ENCODE peak calls at places on chromosomes 12 and 14, in six cellular contexts. E is coronary artery, J is colonic mucosa, V is spleen, A is psoas muscle, N is cardiac fibroblast. D is an unnamed sample.

GRCh38 chr14:70754989-70755388 is 54.3 kb downstream of the MAP3K9 start:
- DNase-seq in E (no peak), J (no peak), V (no peak), A (no peak), N (peak; percentile 3), D (peak; percentile 59)

GRCh38 chr12:26285401-26285800 is 90.0 kb downstream of the SSPN start:
- DNase-seq in E (no peak), J (no peak), V (no peak), A (no peak), N (no peak), D (no peak)

GRCh38 chr12:130880411-130880885 is 8.6 kb downstream of the RAN start:
- DNase-seq in E (no peak), J (no peak), V (no peak), A (no peak), N (no peak), D (no peak)

GRCh38 chr12:112577473-112578334 is 159.0 kb downstream of the PTPN11 start:
- DNase-seq in E (no peak), J (no peak), V (no peak), A (no peak), N (no peak), D (peak; percentile 12)

GRCh38 chr14:64755661-64756265 is 51.5 kb downstream of the PLEKHG3 start:
- DNase-seq in E (no peak), J (peak; percentile 78), V (no peak), A (no peak), N (peak; percentile 58), D (peak; percentile 77)

GRCh38 chr14:99971929-99972747 is 93.1 kb upstream of the EVL start:
- DNase-seq in E (no peak), J (no peak), V (peak; percentile 80), A (no peak), N (peak; percentile 23), D (no peak)

GRCh38 chr12:106386836-106387555 is 29.4 kb downstream of the POLR3B start:
- DNase-seq in E (no peak), J (no peak), V (no peak), A (no peak), N (peak; percentile 40), D (no peak)

GRCh38 chr12:55797550-55797949 is 20.0 kb downstream of the SARNP start:
- DNase-seq in E (no peak), J (no peak), V (no peak), A (no peak), N (no peak), D (no peak)

GRCh38 chr14:38078393-38078792 is 129.3 kb upstream of the SSTR1 start:
- DNase-seq in E (no peak), J (no peak), V (peak; percentile 71), A (no peak), N (no peak), D (no peak)

GRCh38 chr14:76701981-76702380 is 59.3 kb upstream of the VASH1 start:
- DNase-seq in E (peak; percentile 97), J (no peak), V (no peak), A (peak; percentile 79), N (no peak), D (peak; percentile 82)

DNA sequence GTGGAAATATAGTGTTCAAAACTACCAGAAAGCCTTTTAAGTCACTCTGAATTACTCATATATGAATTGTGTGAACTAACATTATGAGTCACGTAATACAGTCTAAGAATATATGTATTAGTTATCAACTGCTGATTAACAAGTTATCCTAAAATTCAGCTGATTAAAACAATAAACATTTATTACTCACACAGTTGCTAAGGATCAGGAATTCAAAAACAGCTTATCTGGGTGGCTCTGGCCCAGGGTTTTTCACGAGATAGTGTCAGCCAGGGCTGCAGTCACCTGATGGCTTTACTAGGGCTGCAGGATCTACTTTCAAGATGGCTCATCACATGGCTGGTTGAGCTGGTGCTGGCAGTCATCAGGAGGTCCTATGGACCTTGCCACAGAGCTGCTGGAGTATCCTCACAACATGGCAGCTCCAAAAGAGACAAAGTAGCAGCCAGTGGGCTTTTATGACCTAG is 36.5 kb downstream of the CORO1C start:
- DNase-seq in E (no peak), J (no peak), V (no peak), A (no peak), N (peak; percentile 58), D (no peak)
- H3K4me3 ChIP-seq in E (no peak overlapping the region), J (no peak overlapping the region), V (no peak overlapping the region), A (no peak overlapping the region), N (no peak overlapping the region), D (no peak overlapping the region)

GRCh38 chr14:36676236-36676635 is 14.6 kb downstream of the PAX9 start:
- DNase-seq in E (no peak), J (no peak), V (no peak), A (no peak), N (no peak), D (no peak)
- TF ChIP-seq CTCF in E (no peak), J (no peak), V (no peak), A (no peak), N (no peak), D (no peak)

GRCh38 chr12:6199531-6200265 is 502 bp upstream of the CD9 start:
- DNase-seq in E (peak; percentile 86), J (peak; percentile 73), V (no peak), A (peak; percentile 66), N (no peak), D (peak; percentile 92)

GRCh38 chr12:6200266-6201198 is at the start of gene CD9:
- DNase-seq in E (peak; percentile 86), J (peak; percentile 82), V (no peak), A (peak; percentile 79), N (no peak), D (no peak)

GRCh38 chr12:6201775-6202292 is 1.6 kb downstream of the CD9 start:
- DNase-seq in E (no peak), J (peak; percentile 51), V (no peak), A (no peak), N (no peak), D (no peak)

GRCh38 chr12:6202331-6202730 is 2.1 kb downstream of the CD9 start:
- DNase-seq in E (no peak), J (peak; percentile 50), V (no peak), A (no peak), N (no peak), D (no peak)

DNA sequence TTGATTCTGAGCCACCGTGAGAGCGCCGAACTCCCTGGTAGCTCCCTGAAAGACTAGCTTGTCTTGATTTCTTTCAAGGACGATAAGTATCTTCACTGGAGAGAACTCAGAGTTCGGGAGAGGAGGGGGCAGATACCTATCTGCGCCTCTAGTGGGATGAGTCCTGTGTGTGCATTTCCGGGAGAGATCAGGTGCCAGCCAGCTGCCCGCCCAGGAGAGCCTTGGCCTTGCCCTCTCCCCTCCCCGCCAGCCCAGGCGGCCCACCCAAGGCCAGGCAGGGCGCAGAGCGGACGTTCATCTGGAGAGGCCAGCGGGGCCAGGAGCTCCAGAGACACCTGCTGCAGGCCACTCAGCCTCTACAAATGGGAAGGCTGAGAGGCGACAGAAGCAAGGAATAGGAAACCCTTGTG is 1.0 kb downstream of the CD9 start:
- DNase-seq in E (no peak), J (peak; percentile 85), V (no peak), A (peak; percentile 62), N (no peak), D (no peak)
- H3K4me3 ChIP-seq in E (peak overlapping the region; percentile 98), J (peak overlapping the region; percentile 69), V (peak overlapping the region; percentile 57), A (peak overlapping the region; percentile 79), N (peak overlapping the region; percentile 67), D (peak overlapping the region; percentile 76)

DNA sequence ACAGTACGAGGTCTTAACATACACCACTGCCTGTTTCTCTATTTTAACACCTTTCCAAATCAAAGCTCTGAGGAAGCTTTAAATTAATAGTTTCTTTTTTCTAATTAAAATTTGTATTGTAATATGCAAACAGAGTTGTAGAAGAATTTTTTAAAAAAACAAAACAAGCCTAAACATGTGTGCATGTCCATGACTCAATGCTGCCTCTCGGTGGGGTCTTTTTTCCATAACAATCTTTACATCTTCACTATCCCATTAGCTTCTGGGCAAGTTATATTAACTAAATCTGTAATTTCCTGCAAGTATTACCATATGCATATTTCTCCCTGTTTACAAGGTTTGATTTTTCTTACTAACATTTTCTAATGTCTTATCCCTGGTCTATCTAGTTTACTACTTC is 143.9 kb upstream of the NAV3 start:
- DNase-seq in E (no peak), J (no peak), V (no peak), A (no peak), N (peak; percentile 15), D (no peak)
- TF ChIP-seq CTCF in E (no peak), J (no peak), V (no peak), A (no peak), N (no peak), D (no peak)

DNA sequence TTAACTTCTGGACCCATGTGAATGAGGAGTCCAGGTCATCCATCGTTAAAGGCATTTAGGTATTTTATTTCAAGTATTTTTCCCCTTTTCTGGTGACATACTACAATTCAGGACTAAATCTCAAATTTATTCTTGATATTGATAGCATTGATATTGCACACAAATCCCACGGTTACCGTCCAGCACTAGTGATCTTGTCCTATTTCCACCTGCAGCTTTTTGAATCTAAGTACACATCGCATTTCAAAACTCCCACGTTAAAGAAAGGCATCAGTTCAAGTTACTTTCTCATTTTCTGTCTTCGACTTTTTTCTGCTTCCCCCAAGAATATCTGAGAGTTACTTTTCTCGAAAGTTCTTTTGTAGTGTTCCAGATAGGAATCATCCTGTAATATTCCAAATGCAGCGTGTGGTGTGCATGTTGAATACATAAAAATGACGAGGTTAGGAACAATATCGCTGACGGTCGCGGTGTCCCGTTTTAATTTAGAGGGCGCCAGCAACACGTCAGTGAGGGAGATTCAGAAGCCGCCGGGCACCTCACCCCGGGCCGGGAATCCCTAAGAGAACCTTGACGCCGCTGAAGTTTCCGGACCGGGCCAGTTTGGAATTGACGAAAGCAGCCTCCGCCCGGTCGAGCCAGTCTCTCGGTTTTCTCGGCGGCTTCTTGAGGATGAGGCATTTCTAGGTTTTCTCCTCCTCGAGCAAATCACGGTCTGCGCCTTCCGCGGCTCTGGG is 569 bp upstream of the RGS6 start:
- DNase-seq in E (no peak), J (no peak), V (no peak), A (peak; percentile 43), N (no peak), D (no peak)
- H3K4me3 ChIP-seq in E (peak overlapping the region; percentile 78), J (peak overlapping the region; percentile 7), V (peak overlapping the region; percentile 36), A (peak overlapping the region; percentile 55), N (no peak overlapping the region), D (no peak overlapping the region)

GRCh38 chr12:10722502-10722904 is 620 bp downstream of the YBX3 start:
- DNase-seq in E (peak; percentile 82), J (peak; percentile 47), V (peak; percentile 86), A (peak; percentile 80), N (peak; percentile 71), D (no peak)
- TF ChIP-seq CTCF in E (no peak), J (no peak), V (no peak), A (peak; percentile 28), N (no peak), D (no peak)

GRCh38 chr12:24997970-24998582 is 49.2 kb upstream of the BCAT1 start:
- DNase-seq in E (no peak), J (no peak), V (no peak), A (no peak), N (peak; percentile 78), D (no peak)
- H3K4me3 ChIP-seq in E (peak overlapping the region; percentile 26), J (no peak overlapping the region), V (no peak overlapping the region), A (no peak overlapping the region), N (no peak overlapping the region), D (no peak overlapping the region)

D was measured in lower leg skin.